ENCODE peak calls at places on chromosomes 1 and 21, in ten cellular contexts. F is sciatic nerve; G is Panc1; Z is NCI-H2081 treated with DMSO at 0.1 percent for 48 hours; O is hypothalamus; A is aorta; L is nephron progenitor cell; Y is posterior cingulate gyrus; E is stimulated activated CD4-positive, alpha-beta T cell treated with anti-CD3 and anti-CD28 coated beads, Interleukin-4, amount 100 ng/mL, for 48 hours; C is activated naive CD4-positive, alpha-beta T cell treated with anti-CD3 and anti-CD28 coated beads, Interleukin-2, amount 50 U/mL, for 16 hours. D is an unnamed sample.

GRCh38 chr1:3940911-3941310 is 40.8 kb upstream of the C1orf174 start:
- DNase-seq in G (no peak), A (no peak), O (no peak), F (no peak), E (no peak), L (no peak), C (no peak), Z (no peak), Y (no peak), D (no peak)

GRCh38 chr1:240562111-240562590 is 49.8 kb downstream of the GREM2 start:
- DNase-seq in O (no peak), Z (no peak), L (no peak), C (no peak), G (no peak), A (no peak), E (no peak), F (no peak), Y (no peak), D (no peak)

GRCh38 chr1:203127672-203128611 is at the start of gene ADORA1:
- DNase-seq in A (peak), E (no peak), C (no peak), L (peak), Y (peak), Z (no peak), G (no peak), O (peak), F (peak), D (no peak)

GRCh38 chr21:25079053-25079452 is 528.2 kb downstream of the MRPL39 start:
- DNase-seq in Z (no peak), Y (no peak), A (no peak), G (no peak), E (no peak), O (no peak), L (no peak), F (no peak), C (no peak), D (no peak)

GRCh38 chr1:12616709-12617373 is 1.2 kb downstream of the DHRS3 start:
- DNase-seq in E (no peak), A (peak), C (peak), G (no peak), Z (no peak), L (peak), O (no peak), Y (peak), F (no peak), D (no peak)

GRCh38 chr1:46961066-46961758 is 19.9 kb upstream of the CYP4A11 start:
- DNase-seq in Y (no peak), E (no peak), O (no peak), F (no peak), Z (no peak), G (no peak), C (no peak), L (no peak), A (no peak), D (no peak)

GRCh38 chr1:176557543-176558258 is 94.7 kb downstream of the PAPPA2 start:
- DNase-seq in C (no peak), A (no peak), F (no peak), L (no peak), G (no peak), O (no peak), E (no peak), Z (no peak), Y (no peak), D (no peak)

GRCh38 chr1:47478090-47478489 is 40.2 kb downstream of the FOXD2 start:
- DNase-seq in F (peak), G (no peak), Y (no peak), A (no peak), C (no peak), Z (no peak), E (no peak), L (peak), O (no peak), D (no peak)

GRCh38 chr1:171645553-171646336 is 6.7 kb downstream of the MYOC start:
- DNase-seq in C (no peak), O (peak), F (peak), L (no peak), A (peak), Y (no peak), E (no peak), G (no peak), Z (no peak), D (no peak)

GRCh38 chr1:35936828-35937227 is 5.9 kb downstream of the AGO3 start:
- DNase-seq in L (no peak), Y (no peak), C (no peak), G (no peak), O (no peak), Z (no peak), E (no peak), F (no peak), A (no peak), D (no peak)

GRCh38 chr1:150148834-150149489 is 754 bp upstream of the PLEKHO1 start:
- DNase-seq in Y (no peak), L (no peak), O (no peak), A (no peak), E (no peak), G (no peak), F (no peak), Z (no peak), C (no peak), D (no peak)

GRCh38 chr1:210236840-210237409 is 4.3 kb downstream of the SERTAD4 start:
- DNase-seq in F (peak), Z (no peak), O (peak), L (no peak), C (no peak), E (no peak), Y (no peak), A (no peak), G (no peak), D (no peak)

GRCh38 chr1:6603424-6603850 is 768 bp upstream of the KLHL21 start:
- DNase-seq in Z (no peak), Y (peak), C (peak), O (peak), F (peak), A (peak), G (no peak), L (peak), E (no peak), D (no peak)

GRCh38 chr1:168792142-168792541 is 63.1 kb upstream of the DPT start:
- DNase-seq in F (no peak), O (no peak), G (no peak), Z (no peak), L (no peak), E (no peak), A (no peak), C (no peak), Y (no peak), D (no peak)

GRCh38 chr21:46633561-46633960 is 1.9 kb upstream of the PRMT2 start:
- DNase-seq in G (no peak), L (no peak), A (no peak), F (no peak), E (no peak), Z (no peak), Y (no peak), C (no peak), O (no peak), D (no peak)

GRCh38 chr21:45096216-45096615 is 21.8 kb downstream of the ADARB1 start:
- DNase-seq in L (no peak), G (no peak), O (no peak), C (no peak), Z (no peak), E (no peak), F (no peak), A (no peak), Y (no peak), D (no peak)

GRCh38 chr21:27339902-27340301 is 373.0 kb upstream of the ADAMTS5 start:
- DNase-seq in E (no peak), G (no peak), L (no peak), Y (no peak), A (no peak), C (no peak), F (no peak), O (no peak), Z (no peak), D (no peak)

GRCh38 chr1:232139444-232139843 is 490.5 kb downstream of the SIPA1L2 start:
- DNase-seq in G (no peak), F (no peak), Z (no peak), Y (no peak), L (no peak), C (no peak), O (no peak), E (no peak), A (no peak), D (no peak)

GRCh38 chr1:210695041-210695440 is 366.3 kb downstream of the HHAT start:
- DNase-seq in F (no peak), A (no peak), C (no peak), Y (no peak), L (no peak), E (no peak), Z (no peak), O (no peak), G (no peak), D (no peak)

GRCh38 chr1:31626451-31627202 is 9.1 kb downstream of the HCRTR1 start:
- DNase-seq in G (no peak), C (no peak), Y (peak), O (no peak), F (no peak), A (no peak), E (no peak), Z (no peak), L (peak), D (no peak)

GRCh38 chr21:39094087-39094785 is 89.0 kb downstream of the PSMG1 start:
- DNase-seq in C (no peak), G (no peak), A (no peak), L (no peak), E (no peak), F (no peak), O (no peak), Y (no peak), Z (no peak), D (peak)

GRCh38 chr1:67802565-67802964 is 30.7 kb downstream of the GNG12 start:
- DNase-seq in G (no peak), Z (no peak), A (no peak), L (no peak), Y (no peak), C (no peak), F (no peak), E (no peak), O (no peak), D (no peak)

GRCh38 chr1:186763107-186763506 is 65.6 kb upstream of the PLA2G4A start:
- DNase-seq in C (no peak), F (no peak), L (no peak), E (no peak), Z (no peak), O (no peak), G (no peak), A (no peak), Y (no peak), D (no peak)

GRCh38 chr1:231421616-231421970 is 494 bp downstream of the EGLN1 start:
- DNase-seq in L (peak), G (no peak), E (peak), Y (peak), Z (no peak), F (peak), O (peak), C (no peak), A (no peak), D (no peak)

GRCh38 chr1:177884499-177885021 is 85.3 kb downstream of the SEC16B start:
- DNase-seq in E (no peak), F (no peak), O (no peak), L (no peak), Z (no peak), C (no peak), A (no peak), G (no peak), Y (no peak), D (no peak)

GRCh38 chr1:93552751-93553455 is 105.0 kb downstream of the FNBP1L start:
- DNase-seq in A (no peak), C (no peak), E (no peak), F (no peak), L (peak), O (no peak), G (no peak), Z (no peak), Y (no peak), D (peak)

D was measured in KBM-7.